ENCODE peak calls at places on chromosomes 11 and 22, in nine cellular contexts. K is H4; T is thoracic aorta; C is SK-N-DZ; U is activated CD4-positive, alpha-beta T cell treated with anti-CD3 and anti-CD28 coated beads, Interleukin-2, amount 10 ng/mL, durations not matched to agents 7 days and 5 days; O is ureter; I is activated CD8-positive, alpha-beta memory T cell treated with anti-CD3 and anti-CD28 coated beads, Interleukin-2, amount 50 U/mL, for 4 hours; G is tibial nerve; W is stimulated activated CD8-positive, alpha-beta memory T cell treated with anti-CD3 and anti-CD28 coated beads, Interleukin-12 subunit alpha, Interleukin-12 subunit beta, amount 100 ng/mL, for 1 hour. D is an unnamed sample.

GRCh38 chr11:120040136-120040840 is 97.6 kb downstream of the TRIM29 start:
- DNase-seq in W (no peak), U (no peak), O (peak), G (no peak), C (no peak), T (no peak), K (no peak), I (no peak), D (no peak)

GRCh38 chr11:66262696-66263095 is 5.7 kb upstream of the RAB1B start:
- DNase-seq in O (no peak), T (no peak), I (no peak), W (no peak), K (no peak), U (no peak), C (no peak), G (no peak), D (no peak)

GRCh38 chr11:108559340-108559739 is 34.2 kb downstream of the EXPH5 start:
- DNase-seq in G (no peak), C (no peak), U (no peak), K (peak), W (no peak), T (no peak), I (no peak), O (no peak), D (no peak)

GRCh38 chr11:36398261-36398953 is 102.3 kb downstream of the PRR5L start:
- DNase-seq in G (no peak), K (no peak), T (no peak), C (no peak), W (no peak), O (no peak), I (no peak), U (no peak), D (no peak)

GRCh38 chr11:58466293-58466692 is 24.3 kb upstream of the OR5B12 start:
- DNase-seq in U (no peak), C (no peak), G (no peak), K (no peak), T (no peak), I (no peak), O (no peak), W (no peak), D (no peak)

GRCh38 chr22:37777122-37777687 is 30.5 kb upstream of the GCAT start:
- DNase-seq in K (peak), T (no peak), U (no peak), O (peak), C (no peak), W (no peak), G (peak), I (no peak), D (peak)

GRCh38 chr11:104254347-104254746 is 90.4 kb upstream of the PDGFD start:
- DNase-seq in G (no peak), T (no peak), U (peak), O (no peak), K (peak), W (no peak), C (peak), I (no peak), D (no peak)

GRCh38 chr11:132943737-132944556 is 588.4 kb downstream of the OPCML start:
- DNase-seq in I (no peak), K (peak), U (no peak), W (no peak), T (no peak), C (no peak), O (no peak), G (no peak), D (no peak)

GRCh38 chr11:62925745-62926668 is 4.8 kb upstream of the CHRM1 start:
- DNase-seq in O (no peak), G (no peak), I (no peak), W (no peak), C (no peak), K (no peak), T (no peak), U (no peak), D (no peak)

GRCh38 chr11:40722179-40722795 is 737.2 kb downstream of the LRRC4C start:
- DNase-seq in U (peak), C (no peak), T (no peak), O (no peak), G (no peak), W (no peak), I (no peak), K (peak), D (no peak)

GRCh38 chr11:26287067-26287518 is 44.8 kb upstream of the ANO3 start:
- DNase-seq in W (no peak), T (no peak), I (no peak), U (no peak), G (no peak), O (no peak), C (no peak), K (no peak), D (no peak)

GRCh38 chr22:30004101-30004500 is 76.2 kb upstream of the HORMAD2 start:
- DNase-seq in O (no peak), W (no peak), T (no peak), U (no peak), G (no peak), I (no peak), K (no peak), C (no peak), D (no peak)

GRCh38 chr11:116960916-116961315 is 123.5 kb upstream of the APOA1 start:
- DNase-seq in K (peak), W (no peak), U (no peak), T (no peak), G (no peak), C (no peak), O (no peak), I (no peak), D (no peak)

GRCh38 chr11:1467270-1467669 is 19.3 kb downstream of the MOB2 start:
- DNase-seq in U (no peak), I (no peak), G (no peak), O (no peak), C (no peak), W (no peak), T (no peak), K (no peak), D (no peak)

GRCh38 chr22:24434472-24435322 is 7.3 kb downstream of the ADORA2A start:
- DNase-seq in I (peak), W (peak), C (no peak), G (peak), U (peak), T (no peak), K (no peak), O (no peak), D (no peak)

GRCh38 chr11:72840780-72841179 is 26.6 kb downstream of the ATG16L2 start:
- DNase-seq in G (no peak), T (no peak), O (no peak), C (no peak), I (no peak), K (peak), U (no peak), W (no peak), D (no peak)

GRCh38 chr22:50517495-50518260 is 7.7 kb downstream of the SCO2 start:
- DNase-seq in I (no peak), O (no peak), U (no peak), W (no peak), C (no peak), G (no peak), T (no peak), K (no peak), D (no peak)

GRCh38 chr11:121082670-121083069 is 18.4 kb upstream of the TECTA start:
- DNase-seq in I (no peak), G (no peak), K (no peak), W (no peak), T (no peak), O (no peak), U (no peak), C (no peak), D (no peak)

GRCh38 chr22:43886231-43886630 is 5.6 kb downstream of the PNPLA5 start:
- DNase-seq in K (no peak), O (no peak), G (no peak), U (no peak), I (no peak), W (no peak), C (no peak), T (no peak), D (no peak)

GRCh38 chr22:24506802-24507438 is 11.8 kb downstream of the UPB1 start:
- DNase-seq in K (peak), T (no peak), G (no peak), C (no peak), I (no peak), W (no peak), U (no peak), O (no peak), D (no peak)

GRCh38 chr11:122776546-122776945 is 61.8 kb upstream of the CRTAM start:
- DNase-seq in O (no peak), I (no peak), C (no peak), G (no peak), U (no peak), W (no peak), K (no peak), T (no peak), D (no peak)

GRCh38 chr22:38494939-38495338 is 11.2 kb downstream of the DDX17 start:
- DNase-seq in T (no peak), W (no peak), O (no peak), U (no peak), K (no peak), G (no peak), I (no peak), C (no peak), D (no peak)

GRCh38 chr11:128187377-128187776 is 400.0 kb downstream of the ETS1 start:
- DNase-seq in C (no peak), G (no peak), W (no peak), T (no peak), U (no peak), I (no peak), O (no peak), K (no peak), D (no peak)